ENCODE peak calls at places on chromosome 2, in eight cellular contexts. One of them, this sample, is unnamed.

GRCh38 chr2:226478121-226478809 is 321.4 kb downstream of the IRS1 start:
- DNase-seq in left kidney: peak
- DNase-seq in H4: peak
- DNase-seq in HCEC 1CT: peak
- DNase-seq in LHCN-M2: peak
- DNase-seq in EL: peak
- DNase-seq in IMR-90: peak
- DNase-seq in Kasumi-1: no peak
- DNase-seq in this sample: no peak

GRCh38 chr2:36701391-36701795 is 4.9 kb downstream of the VIT start:
- DNase-seq in left kidney: peak
- DNase-seq in H4: peak
- DNase-seq in HCEC 1CT: no peak
- DNase-seq in LHCN-M2: no peak
- DNase-seq in EL: peak
- DNase-seq in IMR-90: peak
- DNase-seq in Kasumi-1: no peak
- DNase-seq in this sample: no peak

GRCh38 chr2:237171396-237171795 is 85.7 kb downstream of the COPS8 start:
- DNase-seq in left kidney: peak
- DNase-seq in H4: peak
- DNase-seq in HCEC 1CT: peak
- DNase-seq in LHCN-M2: peak
- DNase-seq in EL: peak
- DNase-seq in IMR-90: peak
- DNase-seq in Kasumi-1: no peak
- DNase-seq in this sample: no peak

GRCh38 chr2:43171789-43172188 is 54.6 kb downstream of the ZFP36L2 start:
- DNase-seq in left kidney: peak
- DNase-seq in H4: peak
- DNase-seq in HCEC 1CT: peak
- DNase-seq in LHCN-M2: peak
- DNase-seq in EL: peak
- DNase-seq in IMR-90: peak
- DNase-seq in Kasumi-1: no peak
- DNase-seq in this sample: no peak

GRCh38 chr2:165015052-165015642 is 59.8 kb upstream of the SLC38A11 start:
- DNase-seq in left kidney: peak
- DNase-seq in H4: peak
- DNase-seq in HCEC 1CT: peak
- DNase-seq in LHCN-M2: peak
- DNase-seq in EL: peak
- DNase-seq in IMR-90: peak
- DNase-seq in Kasumi-1: peak
- DNase-seq in this sample: peak

GRCh38 chr2:162607915-162608314 is 230.7 kb downstream of the KCNH7 start:
- DNase-seq in left kidney: no peak
- DNase-seq in H4: peak
- DNase-seq in HCEC 1CT: no peak
- DNase-seq in LHCN-M2: no peak
- DNase-seq in EL: no peak
- DNase-seq in IMR-90: no peak
- DNase-seq in Kasumi-1: no peak
- DNase-seq in this sample: no peak

GRCh38 chr2:171389780-171390179 is 44.0 kb downstream of the METTL8 start:
- DNase-seq in left kidney: no peak
- DNase-seq in H4: no peak
- DNase-seq in HCEC 1CT: no peak
- DNase-seq in LHCN-M2: no peak
- DNase-seq in EL: no peak
- DNase-seq in IMR-90: no peak
- DNase-seq in Kasumi-1: no peak
- DNase-seq in this sample: no peak

GRCh38 chr2:171410101-171410500 is 23.7 kb downstream of the METTL8 start:
- DNase-seq in left kidney: no peak
- DNase-seq in H4: no peak
- DNase-seq in HCEC 1CT: peak
- DNase-seq in LHCN-M2: no peak
- DNase-seq in EL: peak
- DNase-seq in IMR-90: peak
- DNase-seq in Kasumi-1: no peak
- DNase-seq in this sample: no peak

GRCh38 chr2:70388128-70388527 is 86.3 kb upstream of the FAM136A start:
- DNase-seq in left kidney: no peak
- DNase-seq in H4: no peak
- DNase-seq in HCEC 1CT: no peak
- DNase-seq in LHCN-M2: no peak
- DNase-seq in EL: no peak
- DNase-seq in IMR-90: no peak
- DNase-seq in Kasumi-1: no peak
- DNase-seq in this sample: no peak

GRCh38 chr2:114384441-114384840 is 58.0 kb upstream of the DPP10 start:
- DNase-seq in left kidney: no peak
- DNase-seq in H4: no peak
- DNase-seq in HCEC 1CT: no peak
- DNase-seq in LHCN-M2: no peak
- DNase-seq in EL: no peak
- DNase-seq in IMR-90: no peak
- DNase-seq in Kasumi-1: no peak
- DNase-seq in this sample: no peak

GRCh38 chr2:175355246-175355645 is 173.7 kb upstream of the ATP5MC3 start:
- DNase-seq in left kidney: no peak
- DNase-seq in H4: no peak
- DNase-seq in HCEC 1CT: no peak
- DNase-seq in LHCN-M2: no peak
- DNase-seq in EL: no peak
- DNase-seq in IMR-90: no peak
- DNase-seq in Kasumi-1: no peak
- DNase-seq in this sample: no peak

GRCh38 chr2:3113769-3114168 is 263.8 kb downstream of the EIPR1 start:
- DNase-seq in left kidney: no peak
- DNase-seq in H4: no peak
- DNase-seq in HCEC 1CT: no peak
- DNase-seq in LHCN-M2: no peak
- DNase-seq in EL: no peak
- DNase-seq in IMR-90: no peak
- DNase-seq in Kasumi-1: no peak
- DNase-seq in this sample: no peak

GRCh38 chr2:106886916-106887758 is 1.2 kb upstream of the ST6GAL2 start:
- DNase-seq in left kidney: peak
- DNase-seq in H4: no peak
- DNase-seq in HCEC 1CT: no peak
- DNase-seq in LHCN-M2: no peak
- DNase-seq in EL: peak
- DNase-seq in IMR-90: no peak
- DNase-seq in Kasumi-1: no peak
- DNase-seq in this sample: peak

GRCh38 chr2:109020217-109020637 is 31.2 kb upstream of the EDAR start:
- DNase-seq in left kidney: peak
- DNase-seq in H4: no peak
- DNase-seq in HCEC 1CT: peak
- DNase-seq in LHCN-M2: peak
- DNase-seq in EL: peak
- DNase-seq in IMR-90: peak
- DNase-seq in Kasumi-1: no peak
- DNase-seq in this sample: no peak

GRCh38 chr2:188983427-188984101 is 9.4 kb downstream of the COL3A1 start:
- DNase-seq in left kidney: no peak
- DNase-seq in H4: peak
- DNase-seq in HCEC 1CT: peak
- DNase-seq in LHCN-M2: peak
- DNase-seq in EL: peak
- DNase-seq in IMR-90: peak
- DNase-seq in Kasumi-1: peak
- DNase-seq in this sample: no peak

GRCh38 chr2:19893520-19894134 is 8.2 kb downstream of the TTC32 start:
- DNase-seq in left kidney: no peak
- DNase-seq in H4: no peak
- DNase-seq in HCEC 1CT: peak
- DNase-seq in LHCN-M2: peak
- DNase-seq in EL: no peak
- DNase-seq in IMR-90: no peak
- DNase-seq in Kasumi-1: no peak
- DNase-seq in this sample: no peak

GRCh38 chr2:3462493-3463104 is 56.7 kb downstream of the ADI1 start:
- DNase-seq in left kidney: peak
- DNase-seq in H4: no peak
- DNase-seq in HCEC 1CT: no peak
- DNase-seq in LHCN-M2: no peak
- DNase-seq in EL: no peak
- DNase-seq in IMR-90: no peak
- DNase-seq in Kasumi-1: no peak
- DNase-seq in this sample: no peak

GRCh38 chr2:220451438-220451837 is 824.0 kb downstream of the SLC4A3 start:
- DNase-seq in left kidney: no peak
- DNase-seq in H4: no peak
- DNase-seq in HCEC 1CT: no peak
- DNase-seq in LHCN-M2: no peak
- DNase-seq in EL: no peak
- DNase-seq in IMR-90: no peak
- DNase-seq in Kasumi-1: no peak
- DNase-seq in this sample: no peak

GRCh38 chr2:107466984-107467383 is 359.7 kb upstream of the RGPD4 start:
- DNase-seq in left kidney: no peak
- DNase-seq in H4: no peak
- DNase-seq in HCEC 1CT: no peak
- DNase-seq in LHCN-M2: no peak
- DNase-seq in EL: no peak
- DNase-seq in IMR-90: no peak
- DNase-seq in Kasumi-1: no peak
- DNase-seq in this sample: no peak

GRCh38 chr2:205585451-205586045 is 96.8 kb upstream of the NRP2 start:
- DNase-seq in left kidney: peak
- DNase-seq in H4: no peak
- DNase-seq in HCEC 1CT: no peak
- DNase-seq in LHCN-M2: peak
- DNase-seq in EL: no peak
- DNase-seq in IMR-90: no peak
- DNase-seq in Kasumi-1: no peak
- DNase-seq in this sample: no peak

GRCh38 chr2:174482854-174483253 is 4.0 kb downstream of the GPR155 start:
- DNase-seq in left kidney: no peak
- DNase-seq in H4: no peak
- DNase-seq in HCEC 1CT: no peak
- DNase-seq in LHCN-M2: no peak
- DNase-seq in EL: no peak
- DNase-seq in IMR-90: no peak
- DNase-seq in Kasumi-1: no peak
- DNase-seq in this sample: no peak

GRCh38 chr2:8590940-8591339 is 90.9 kb upstream of the ID2 start:
- DNase-seq in left kidney: peak
- DNase-seq in H4: peak
- DNase-seq in HCEC 1CT: no peak
- DNase-seq in LHCN-M2: no peak
- DNase-seq in EL: no peak
- DNase-seq in IMR-90: no peak
- DNase-seq in Kasumi-1: no peak
- DNase-seq in this sample: no peak

GRCh38 chr2:43068730-43069517 is 157.5 kb downstream of the ZFP36L2 start:
- DNase-seq in left kidney: no peak
- DNase-seq in H4: no peak
- DNase-seq in HCEC 1CT: no peak
- DNase-seq in LHCN-M2: no peak
- DNase-seq in EL: no peak
- DNase-seq in IMR-90: no peak
- DNase-seq in Kasumi-1: no peak
- DNase-seq in this sample: no peak

GRCh38 chr2:197890160-197890559 is 85.8 kb downstream of the PLCL1 start:
- DNase-seq in left kidney: peak
- DNase-seq in H4: no peak
- DNase-seq in HCEC 1CT: no peak
- DNase-seq in LHCN-M2: no peak
- DNase-seq in EL: no peak
- DNase-seq in IMR-90: no peak
- DNase-seq in Kasumi-1: no peak
- DNase-seq in this sample: no peak

GRCh38 chr2:117972466-117973123 is 41.3 kb downstream of the CCDC93 start:
- DNase-seq in left kidney: no peak
- DNase-seq in H4: no peak
- DNase-seq in HCEC 1CT: peak
- DNase-seq in LHCN-M2: peak
- DNase-seq in EL: peak
- DNase-seq in IMR-90: peak
- DNase-seq in Kasumi-1: no peak
- DNase-seq in this sample: no peak

GRCh38 chr2:203446071-203446481 is 89.0 kb downstream of the RAPH1 start:
- DNase-seq in left kidney: no peak
- DNase-seq in H4: no peak
- DNase-seq in HCEC 1CT: peak
- DNase-seq in LHCN-M2: peak
- DNase-seq in EL: peak
- DNase-seq in IMR-90: peak
- DNase-seq in Kasumi-1: no peak
- DNase-seq in this sample: no peak

GRCh38 chr2:70779911-70780580 is 10.4 kb downstream of the FIGLA start:
- DNase-seq in left kidney: no peak
- DNase-seq in H4: no peak
- DNase-seq in HCEC 1CT: no peak
- DNase-seq in LHCN-M2: peak
- DNase-seq in EL: peak
- DNase-seq in IMR-90: no peak
- DNase-seq in Kasumi-1: no peak
- DNase-seq in this sample: no peak

This sample was measured in globus pallidus.